ENCODE peak calls at places on chromosomes 11 and 22, in four cellular contexts. B is endothelial cell, X is GM13976, I is tibial nerve. H is an unnamed sample.

GRCh38 chr22:49418341-49418894 is 409.3 kb downstream of the BRD1 start:
- DNase-seq in B (no peak), X (no peak), I (no peak), H (no peak)

GRCh38 chr11:71336996-71337772 is 84.8 kb upstream of the SHANK2 start:
- DNase-seq in B (no peak), X (no peak), I (no peak), H (no peak)

GRCh38 chr22:40855960-40856512 is 403 bp downstream of the ST13 start:
- DNase-seq in B (peak; percentile 44), X (peak; percentile 23), I (peak; percentile 22), H (peak; percentile 47)

GRCh38 chr11:130162733-130163132 is 3.2 kb downstream of the ST14 start:
- DNase-seq in B (no peak), X (no peak), I (no peak), H (no peak)

GRCh38 chr11:123158609-123159008 is 36.4 kb downstream of the CLMP start:
- DNase-seq in B (no peak), X (no peak), I (no peak), H (no peak)

GRCh38 chr22:40441761-40442364 is 71.5 kb downstream of the SGSM3 start:
- DNase-seq in B (no peak), X (no peak), I (no peak), H (no peak)

GRCh38 chr22:39216143-39216490 is 28.7 kb downstream of the PDGFB start:
- DNase-seq in B (no peak), X (no peak), I (no peak), H (no peak)

GRCh38 chr11:86941871-86942208 is 13.4 kb downstream of the FZD4 start:
- DNase-seq in B (no peak), X (no peak), I (no peak), H (no peak)

GRCh38 chr11:1198766-1199688 is 23.8 kb upstream of the MUC5B start:
- DNase-seq in B (no peak), X (no peak), I (no peak), H (no peak)

GRCh38 chr11:66157182-66157864 is 87.3 kb downstream of the PACS1 start:
- DNase-seq in B (no peak), X (peak; percentile 42), I (no peak), H (no peak)

GRCh38 chr11:15893080-15893492 is 463.3 kb downstream of the SOX6 start:
- DNase-seq in B (no peak), X (no peak), I (no peak), H (no peak)

GRCh38 chr11:96341237-96342130 is 1.5 kb downstream of the MAML2 start:
- DNase-seq in B (peak; percentile 14), X (peak; percentile 72), I (peak; percentile 49), H (peak; percentile 79)

GRCh38 chr22:23533771-23534191 is 46.3 kb downstream of the IGLL1 start:
- DNase-seq in B (no peak), X (no peak), I (no peak), H (no peak)

GRCh38 chr11:47924184-47924671 is 56.1 kb upstream of the PTPRJ start:
- DNase-seq in B (no peak), X (no peak), I (no peak), H (peak; percentile 26)

GRCh38 chr11:47494996-47495855 is 46.3 kb upstream of the RAPSN start:
- DNase-seq in B (no peak), X (no peak), I (no peak), H (no peak)

GRCh38 chr11:14500181-14500651 is 605 bp upstream of the COPB1 start:
- DNase-seq in B (peak; percentile 16), X (peak; percentile 67), I (peak; percentile 35), H (peak; percentile 72)

GRCh38 chr22:50308597-50308935 is 1.1 kb upstream of the PLXNB2 start:
- DNase-seq in B (peak; percentile 48), X (no peak), I (peak; percentile 39), H (no peak)

GRCh38 chr22:37209140-37209845 is 3.0 kb downstream of the SSTR3 start:
- DNase-seq in B (no peak), X (no peak), I (no peak), H (peak; percentile 1)

GRCh38 chr11:119593346-119593745 is 135.7 kb downstream of the NECTIN1 start:
- DNase-seq in B (no peak), X (no peak), I (no peak), H (no peak)

GRCh38 chr11:27229511-27230174 is 133.4 kb downstream of the CCDC34 start:
- DNase-seq in B (no peak), X (no peak), I (no peak), H (no peak)

GRCh38 chr11:16811136-16812020 is 72.9 kb downstream of the C11orf58 start:
- DNase-seq in B (no peak), X (no peak), I (no peak), H (no peak)

GRCh38 chr11:68028802-68029475 is 1.5 kb upstream of the NDUFS8 start:
- DNase-seq in B (no peak), X (no peak), I (no peak), H (no peak)

GRCh38 chr11:68506908-68507307 is 46.4 kb downstream of the PPP6R3 start:
- DNase-seq in B (no peak), X (no peak), I (no peak), H (no peak)

GRCh38 chr22:35986085-35986484 is 42.5 kb downstream of the RBFOX2 start:
- DNase-seq in B (no peak), X (no peak), I (no peak), H (no peak)

GRCh38 chr11:72637926-72638325 is 36.3 kb downstream of the PDE2A start:
- DNase-seq in B (no peak), X (no peak), I (no peak), H (no peak)

GRCh38 chr22:31244044-31244942 is 32.2 kb downstream of the LIMK2 start:
- DNase-seq in B (no peak), X (no peak), I (no peak), H (no peak)

GRCh38 chr22:25177895-25178294 is 21.8 kb upstream of the CRYBB3 start:
- DNase-seq in B (no peak), X (no peak), I (no peak), H (no peak)

GRCh38 chr11:287821-288327 is 1.1 kb upstream of the PGGHG start:
- DNase-seq in B (no peak), X (peak; percentile 46), I (no peak), H (no peak)

GRCh38 chr11:70703141-70704052 is 305.1 kb downstream of the CTTN start:
- DNase-seq in B (no peak), X (no peak), I (no peak), H (peak; percentile 19)

GRCh38 chr22:43862074-43862881 is at the start of gene SULT4A1:
- DNase-seq in B (no peak), X (no peak), I (no peak), H (no peak)

GRCh38 chr11:13169709-13170108 is 107.9 kb upstream of the BMAL1 start:
- DNase-seq in B (no peak), X (no peak), I (no peak), H (no peak)
- TF ChIP-seq CTCF in B (no peak), X (no peak), I (no peak), H (no peak)

GRCh38 chr11:85941380-85941973 is 86.3 kb downstream of the CCDC83 start:
- DNase-seq in B (peak; percentile 36), X (peak; percentile 53), I (peak; percentile 66), H (peak; percentile 57)
- TF ChIP-seq CTCF in B (peak; percentile 41), X (peak; percentile 39), I (peak; percentile 70), H (peak; percentile 65)

GRCh38 chr22:17870408-17870807 is 96.1 kb upstream of the BID start:
- DNase-seq in B (no peak), X (no peak), I (no peak), H (no peak)
- TF ChIP-seq CTCF in B (no peak), X (no peak), I (no peak), H (no peak)

GRCh38 chr11:117614695-117615094 is 182.3 kb downstream of the DSCAML1 start:
- DNase-seq in B (no peak), X (no peak), I (no peak), H (no peak)
- TF ChIP-seq CTCF in B (no peak), X (no peak), I (no peak), H (no peak)

DNA sequence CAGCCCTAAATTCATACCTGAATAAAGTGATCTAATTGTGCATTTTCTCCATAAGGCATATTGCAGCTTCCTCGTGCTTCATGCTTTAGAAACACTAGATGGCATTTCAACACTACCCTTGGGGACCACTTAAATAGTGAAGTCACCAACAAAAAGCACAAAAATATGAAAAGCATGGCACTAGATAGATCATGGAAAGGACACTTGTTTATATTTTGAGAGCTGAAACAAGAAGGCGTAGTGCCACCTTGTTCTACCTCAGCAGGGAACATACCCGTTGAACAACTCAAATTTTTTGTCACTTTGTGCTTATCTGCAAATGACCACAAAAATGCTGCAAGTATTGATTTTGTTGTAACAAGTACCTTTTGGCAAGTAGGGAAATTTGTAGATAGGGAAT is 8.6 kb downstream of the TBCEL start:
- DNase-seq in B (no peak), X (no peak), I (no peak), H (no peak)
- TF ChIP-seq CTCF in B (no peak), X (no peak), I (no peak), H (no peak)

GRCh38 chr11:83219095-83219494 is 25.6 kb downstream of the ANKRD42 start:
- DNase-seq in B (peak; percentile 31), X (no peak), I (no peak), H (no peak)
- TF ChIP-seq CTCF in B (no peak), X (no peak), I (no peak), H (no peak)

DNA sequence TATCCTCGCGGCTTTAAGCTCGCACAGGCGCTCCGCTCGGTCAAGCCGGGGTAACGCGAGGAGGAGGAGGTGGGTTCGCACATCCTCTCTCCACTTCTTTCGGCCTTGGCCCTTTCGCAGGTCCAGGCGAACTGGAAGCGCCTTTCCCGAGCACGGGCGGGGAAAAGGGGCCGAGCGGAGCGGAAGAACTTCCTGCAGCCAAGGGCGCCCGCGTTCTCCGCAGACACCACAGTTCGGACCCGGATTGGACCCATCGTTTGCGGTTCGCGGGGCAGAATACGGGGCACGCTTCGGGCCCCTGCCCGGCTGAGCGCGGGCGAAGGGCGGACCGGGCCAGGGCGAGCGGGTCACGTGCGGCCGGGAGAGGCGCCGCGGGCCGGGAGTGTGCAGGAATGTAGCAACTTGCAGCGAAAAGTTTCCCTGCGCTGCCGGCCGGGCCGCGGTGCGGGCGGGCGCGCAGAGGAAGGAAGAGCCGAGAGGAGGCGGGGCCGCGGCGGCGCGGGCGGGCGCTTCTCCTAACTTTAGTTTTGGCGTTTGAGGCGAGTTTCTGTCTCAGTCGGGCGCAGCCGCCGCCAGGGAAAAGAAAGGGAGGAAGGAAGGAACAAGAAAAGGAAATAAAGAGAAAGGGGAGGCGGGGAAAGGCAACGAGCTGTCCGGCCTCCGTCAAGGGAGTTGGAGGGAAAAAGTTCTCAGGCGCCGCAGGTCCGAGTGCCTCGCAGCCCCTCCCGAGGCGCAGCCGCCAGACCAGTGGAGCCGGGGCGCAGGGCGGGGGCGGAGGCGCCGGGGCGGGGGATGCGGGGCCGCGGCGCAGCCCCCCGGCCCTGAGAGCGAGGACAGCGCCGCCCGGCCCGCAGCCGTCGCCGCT is at the start of gene YAP1:
- DNase-seq in B (peak; percentile 92), X (peak; percentile 78), I (peak; percentile 71), H (peak; percentile 65)
- TF ChIP-seq CTCF in B (no peak), X (no peak), I (peak; percentile 17), H (no peak)